ENCODE peak calls at places on chromosomes 5 and 9, in five cellular contexts. Z, F, O, A and N are unnamed samples.

GRCh38 chr5:91332267-91333044 is 50.7 kb downstream of the ARRDC3 start:
- DNase-seq in Z (no peak), F (no peak), O (no peak), A (peak), N (no peak)

GRCh38 chr9:70137577-70137976 is 93.9 kb downstream of the MAMDC2 start:
- DNase-seq in Z (no peak), F (no peak), O (no peak), A (no peak), N (no peak)

GRCh38 chr5:129670944-129671343 is 77.0 kb upstream of the MINAR2 start:
- DNase-seq in Z (no peak), F (no peak), O (no peak), A (no peak), N (no peak)

GRCh38 chr9:94526271-94526670 is 28.6 kb upstream of the PCAT7 start:
- DNase-seq in Z (no peak), F (no peak), O (no peak), A (no peak), N (no peak)

GRCh38 chr9:83451308-83451707 is 86.9 kb downstream of the FRMD3 start:
- DNase-seq in Z (peak), F (no peak), O (no peak), A (no peak), N (no peak)

GRCh38 chr5:128965638-128966302 is 482 bp downstream of the SLC27A6 start:
- DNase-seq in Z (no peak), F (no peak), O (no peak), A (no peak), N (no peak)

GRCh38 chr9:18457498-18457897 is 16.5 kb upstream of the ADAMTSL1 start:
- DNase-seq in Z (no peak), F (no peak), O (no peak), A (no peak), N (no peak)

GRCh38 chr5:35482167-35482755 is 135.4 kb upstream of the SPEF2 start:
- DNase-seq in Z (no peak), F (no peak), O (no peak), A (no peak), N (no peak)

GRCh38 chr5:5490774-5491347 is 68.4 kb downstream of the ICE1 start:
- DNase-seq in Z (no peak), F (no peak), O (no peak), A (no peak), N (no peak)

GRCh38 chr9:93259490-93260289 is 75.8 kb downstream of the WNK2 start:
- DNase-seq in Z (peak), F (peak), O (no peak), A (no peak), N (peak)

GRCh38 chr9:77991191-77991590 is 40.4 kb downstream of the GNAQ start:
- DNase-seq in Z (no peak), F (no peak), O (no peak), A (no peak), N (no peak)

GRCh38 chr9:98342819-98343208 is 87.4 kb upstream of the TBC1D2 start:
- DNase-seq in Z (no peak), F (no peak), O (no peak), A (no peak), N (no peak)

GRCh38 chr5:43627028-43627427 is 24.0 kb downstream of the NNT start:
- DNase-seq in Z (peak), F (no peak), O (no peak), A (peak), N (peak)

GRCh38 chr5:169149317-169149716 is 151.6 kb downstream of the SLIT3 start:
- DNase-seq in Z (peak), F (no peak), O (no peak), A (peak), N (no peak)

GRCh38 chr9:36091028-36091953 is 45.2 kb upstream of the GLIPR2 start:
- DNase-seq in Z (no peak), F (peak), O (no peak), A (no peak), N (peak)

GRCh38 chr9:8384126-8384525 is 584.5 kb upstream of the DMAC1 start:
- DNase-seq in Z (no peak), F (no peak), O (no peak), A (no peak), N (no peak)

GRCh38 chr5:122229551-122229950 is 82.5 kb upstream of the SNCAIP start:
- DNase-seq in Z (no peak), F (no peak), O (no peak), A (no peak), N (no peak)

GRCh38 chr5:135423158-135423925 is 23.8 kb downstream of the DCANP1 start:
- DNase-seq in Z (no peak), F (no peak), O (no peak), A (no peak), N (no peak)
- TF ChIP-seq EP300 in Z (no peak), F (no peak), O (no peak), A (no peak), N (no peak)

DNA sequence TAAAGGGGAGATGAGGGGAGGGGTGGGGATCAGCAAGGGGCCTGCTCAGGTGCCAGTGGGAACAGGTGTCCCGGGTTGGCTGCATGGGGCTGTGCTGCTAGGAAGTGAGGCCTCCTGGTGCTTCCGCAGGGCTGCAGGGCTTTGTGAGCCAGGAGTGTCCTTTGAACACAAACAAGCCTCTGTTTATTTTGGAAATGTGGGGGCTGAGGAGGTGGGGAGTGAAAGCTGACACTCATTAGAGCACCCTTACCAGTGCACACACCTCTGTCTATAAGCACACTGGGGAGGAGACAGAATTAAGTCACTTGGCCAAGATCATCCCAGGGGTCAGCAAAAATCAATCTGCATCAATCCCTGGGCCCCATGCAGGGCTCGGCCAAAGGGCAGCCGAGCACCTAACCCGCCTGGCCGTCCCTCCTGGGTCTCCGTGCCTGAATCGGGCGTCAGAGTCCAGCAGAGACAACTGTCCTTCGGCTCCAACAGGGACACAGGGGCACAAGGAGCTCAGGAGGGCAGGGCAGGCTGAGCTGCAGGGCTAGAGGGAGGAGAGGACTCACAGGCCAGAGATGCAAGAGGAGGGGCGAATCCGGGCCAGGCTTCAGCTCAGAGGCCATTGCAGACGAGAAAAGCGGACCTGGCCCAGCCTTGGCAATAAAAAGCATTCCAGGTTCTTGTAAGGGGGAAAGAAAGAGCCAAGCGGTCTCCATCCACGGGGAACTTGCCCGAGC is 99.8 kb downstream of the VAV2 start:
- DNase-seq in Z (no peak), F (no peak), O (no peak), A (no peak), N (peak)
- TF ChIP-seq EP300 in Z (no peak), F (no peak), O (no peak), A (no peak), N (no peak)

GRCh38 chr9:76216161-76216649 is 178.0 kb downstream of the RFK start:
- DNase-seq in Z (no peak), F (no peak), O (no peak), A (peak), N (no peak)
- TF ChIP-seq EP300 in Z (no peak), F (no peak), O (no peak), A (no peak), N (no peak)

GRCh38 chr9:6194934-6195333 is 20.7 kb upstream of the IL33 start:
- DNase-seq in Z (no peak), F (no peak), O (no peak), A (no peak), N (no peak)

GRCh38 chr9:6197330-6197729 is 18.3 kb upstream of the IL33 start:
- DNase-seq in Z (no peak), F (no peak), O (no peak), A (no peak), N (no peak)

GRCh38 chr9:6198251-6198650 is 17.4 kb upstream of the IL33 start:
- DNase-seq in Z (no peak), F (no peak), O (no peak), A (no peak), N (no peak)

GRCh38 chr9:6199596-6199995 is 16.0 kb upstream of the IL33 start:
- DNase-seq in Z (no peak), F (no peak), O (no peak), A (no peak), N (no peak)

GRCh38 chr9:6195714-6196360 is 19.8 kb upstream of the IL33 start:
- DNase-seq in Z (no peak), F (no peak), O (no peak), A (no peak), N (no peak)
- TF ChIP-seq EP300 in Z (no peak), F (no peak), O (no peak), A (no peak), N (no peak)

DNA sequence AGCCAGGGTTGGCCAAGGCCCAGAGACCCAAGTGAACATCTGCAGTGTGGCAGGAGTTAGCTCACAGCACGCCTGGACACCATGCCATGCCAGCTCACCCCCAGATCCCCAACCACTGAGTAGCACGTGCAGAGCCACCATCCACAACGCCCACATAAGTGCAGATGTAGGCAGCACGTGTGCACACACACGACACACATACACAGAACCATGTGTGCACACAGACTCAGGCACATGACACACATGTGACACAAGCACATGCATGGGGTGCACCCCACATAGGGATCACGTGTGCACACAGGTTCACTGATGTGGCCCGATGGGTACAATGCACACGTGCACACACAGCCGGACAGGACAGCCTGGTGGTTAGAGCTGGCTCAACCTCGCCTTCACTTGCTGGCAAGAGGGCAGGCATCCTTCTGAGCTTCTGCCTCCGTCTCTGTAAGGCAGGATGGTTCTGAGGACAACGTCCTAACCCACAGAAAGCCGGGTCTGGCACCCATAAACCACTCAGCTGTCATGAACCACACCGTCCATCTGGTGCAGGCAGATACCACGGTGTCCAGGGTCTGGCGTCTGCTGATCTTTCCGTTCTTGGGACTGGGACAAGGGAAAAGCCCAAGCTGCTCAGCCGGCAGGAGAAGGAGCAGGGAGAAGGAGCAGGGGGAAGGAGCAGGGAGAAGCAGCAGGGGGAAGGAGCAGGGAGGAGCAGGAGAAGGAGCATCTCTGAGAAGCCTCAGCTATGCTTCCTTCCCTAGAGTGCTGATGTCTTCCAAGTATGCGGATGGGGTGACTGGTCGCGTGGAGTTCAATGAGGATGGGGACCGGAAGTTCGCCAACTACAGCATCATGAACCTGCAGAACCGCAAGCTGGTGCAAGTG is 12.0 kb downstream of the LRRC26 start:
- DNase-seq in Z (no peak), F (no peak), O (no peak), A (no peak), N (no peak)
- TF ChIP-seq EP300 in Z (no peak), F (no peak), O (no peak), A (no peak), N (no peak)

GRCh38 chr5:3177338-3177737 is 418.3 kb upstream of the IRX1 start:
- DNase-seq in Z (no peak), F (no peak), O (no peak), A (no peak), N (no peak)
- TF ChIP-seq EP300 in Z (no peak), F (no peak), O (no peak), A (no peak), N (no peak)

GRCh38 chr9:110252509-110253139 is 3.7 kb downstream of the TXN start:
- DNase-seq in Z (no peak), F (no peak), O (no peak), A (no peak), N (peak)
- TF ChIP-seq EP300 in Z (no peak), F (no peak), O (no peak), A (no peak), N (no peak)

DNA sequence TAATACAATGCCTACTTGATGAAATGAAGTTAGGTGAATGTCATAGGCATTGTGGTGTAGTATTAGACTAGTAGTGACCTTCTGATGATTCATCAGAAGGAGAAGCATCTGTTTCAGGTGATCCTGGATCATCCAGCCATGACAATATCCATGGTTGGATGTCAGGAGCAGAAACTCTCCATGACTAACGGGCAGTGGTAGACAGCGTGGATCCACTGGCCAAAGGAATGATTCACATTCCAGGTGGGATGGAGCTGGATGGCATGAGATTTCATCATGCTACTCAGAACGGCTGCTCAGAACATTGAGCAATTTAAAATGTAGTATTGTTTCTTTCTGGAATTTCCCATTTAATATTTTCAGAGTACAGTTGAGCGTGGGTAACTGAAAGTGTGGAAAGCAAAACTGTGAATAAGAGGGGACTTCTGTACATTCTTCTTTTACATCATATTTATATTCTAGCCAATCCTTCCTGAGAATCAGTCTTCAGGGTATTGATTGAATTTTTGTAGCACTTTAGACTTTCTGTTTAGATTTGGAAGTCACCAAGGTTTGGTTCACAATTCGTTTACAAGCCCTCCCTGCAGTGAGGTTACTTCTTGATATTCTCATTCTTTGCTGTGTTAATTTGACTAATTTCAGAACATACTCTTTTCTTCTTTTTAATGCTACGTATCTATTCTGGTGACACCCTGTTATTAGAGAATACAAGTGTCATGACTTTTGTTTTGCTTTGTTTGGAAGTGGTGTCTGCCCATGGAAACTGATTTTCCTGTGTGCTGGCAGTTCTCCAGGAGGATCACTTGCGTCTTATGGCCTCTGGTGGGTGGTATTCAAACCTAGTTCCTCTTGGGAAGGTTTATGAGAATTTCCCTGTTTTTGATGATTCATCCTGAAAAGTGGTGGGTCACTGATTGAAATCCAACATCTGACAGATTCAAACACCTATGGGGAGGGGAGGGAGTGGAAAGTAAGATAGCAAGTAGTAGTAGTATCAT is 12.2 kb upstream of the CLINT1 start:
- DNase-seq in Z (no peak), F (no peak), O (no peak), A (peak), N (no peak)
- TF ChIP-seq EP300 in Z (no peak), F (no peak), O (no peak), A (peak), N (no peak)